ENCODE peak calls at places on chromosomes 3 and 15, in five cellular contexts. One of them, this sample, is unnamed. For H3K27me3, the result is how much of the 10 kb centered on the place peaks cover.

GRCh38 chr3:195876297-195877031 is 31.9 kb downstream of the TNK2 start:
- DNase-seq in GM23338: no peak
- DNase-seq in psoas muscle: peak
- DNase-seq in heart left ventricle: no peak
- DNase-seq in cardiac muscle cell: no peak
- DNase-seq in this sample: no peak

GRCh38 chr15:88382482-88382983 is 84.7 kb downstream of the MRPL46 start:
- DNase-seq in GM23338: no peak
- DNase-seq in psoas muscle: no peak
- DNase-seq in heart left ventricle: no peak
- DNase-seq in cardiac muscle cell: no peak
- DNase-seq in this sample: no peak

GRCh38 chr15:36415643-36416042 is 163.8 kb upstream of the CDIN1 start:
- DNase-seq in GM23338: no peak
- DNase-seq in psoas muscle: no peak
- DNase-seq in heart left ventricle: no peak
- DNase-seq in cardiac muscle cell: peak
- DNase-seq in this sample: no peak

GRCh38 chr3:155870945-155871745 is 695 bp downstream of the GMPS start:
- DNase-seq in GM23338: peak
- DNase-seq in psoas muscle: peak
- DNase-seq in heart left ventricle: peak
- DNase-seq in cardiac muscle cell: peak
- DNase-seq in this sample: peak

GRCh38 chr15:57610130-57610529 is 18.4 kb downstream of the MYZAP start:
- DNase-seq in GM23338: no peak
- DNase-seq in psoas muscle: peak
- DNase-seq in heart left ventricle: peak
- DNase-seq in cardiac muscle cell: peak
- DNase-seq in this sample: peak

GRCh38 chr3:61562810-61563613 is 1.6 kb downstream of the PTPRG start:
- DNase-seq in GM23338: peak
- DNase-seq in psoas muscle: peak
- DNase-seq in heart left ventricle: peak
- DNase-seq in cardiac muscle cell: peak
- DNase-seq in this sample: peak

GRCh38 chr3:119702530-119703527 is at the start of gene CFAP91:
- DNase-seq in GM23338: peak
- DNase-seq in psoas muscle: peak
- DNase-seq in heart left ventricle: peak
- DNase-seq in cardiac muscle cell: peak
- DNase-seq in this sample: peak

GRCh38 chr3:127819086-127819485 is 3.2 kb downstream of the MGLL start:
- DNase-seq in GM23338: no peak
- DNase-seq in psoas muscle: no peak
- DNase-seq in heart left ventricle: no peak
- DNase-seq in cardiac muscle cell: no peak
- DNase-seq in this sample: no peak

GRCh38 chr15:95684693-95685115 is 645.8 kb upstream of the NR2F2 start:
- DNase-seq in GM23338: no peak
- DNase-seq in psoas muscle: no peak
- DNase-seq in heart left ventricle: no peak
- DNase-seq in cardiac muscle cell: peak
- DNase-seq in this sample: no peak

GRCh38 chr3:100207886-100208285 is 52.9 kb upstream of the TBC1D23 start:
- DNase-seq in GM23338: no peak
- DNase-seq in psoas muscle: no peak
- DNase-seq in heart left ventricle: no peak
- DNase-seq in cardiac muscle cell: no peak
- DNase-seq in this sample: no peak

GRCh38 chr3:123651449-123652345 is 66.8 kb upstream of the HACD2 start:
- DNase-seq in GM23338: peak
- DNase-seq in psoas muscle: no peak
- DNase-seq in heart left ventricle: no peak
- DNase-seq in cardiac muscle cell: peak
- DNase-seq in this sample: no peak

GRCh38 chr3:125147491-125147820 is 65.1 kb downstream of the SLC12A8 start:
- DNase-seq in GM23338: no peak
- DNase-seq in psoas muscle: no peak
- DNase-seq in heart left ventricle: no peak
- DNase-seq in cardiac muscle cell: no peak
- DNase-seq in this sample: no peak

GRCh38 chr3:147393261-147393964 is 12.9 kb downstream of the ZIC4 start:
- DNase-seq in GM23338: peak
- DNase-seq in psoas muscle: peak
- DNase-seq in heart left ventricle: no peak
- DNase-seq in cardiac muscle cell: no peak
- DNase-seq in this sample: peak

GRCh38 chr15:38707802-38708671 is 143.4 kb upstream of the RASGRP1 start:
- DNase-seq in GM23338: peak
- DNase-seq in psoas muscle: no peak
- DNase-seq in heart left ventricle: no peak
- DNase-seq in cardiac muscle cell: peak
- DNase-seq in this sample: no peak

GRCh38 chr15:84821501-84822021 is 4.4 kb downstream of the ALPK3 start:
- DNase-seq in GM23338: no peak
- DNase-seq in psoas muscle: no peak
- DNase-seq in heart left ventricle: no peak
- DNase-seq in cardiac muscle cell: peak
- DNase-seq in this sample: peak

GRCh38 chr15:83170474-83171165 is 37.0 kb downstream of the HDGFL3 start:
- DNase-seq in GM23338: no peak
- DNase-seq in psoas muscle: no peak
- DNase-seq in heart left ventricle: no peak
- DNase-seq in cardiac muscle cell: no peak
- DNase-seq in this sample: no peak

GRCh38 chr3:138046955-138047354 is 37.0 kb downstream of the CLDN18 start:
- DNase-seq in GM23338: no peak
- DNase-seq in psoas muscle: no peak
- DNase-seq in heart left ventricle: no peak
- DNase-seq in cardiac muscle cell: no peak
- DNase-seq in this sample: no peak

GRCh38 chr3:97291901-97292300 is 472.7 kb upstream of the ARL6 start:
- DNase-seq in GM23338: no peak
- DNase-seq in psoas muscle: no peak
- DNase-seq in heart left ventricle: no peak
- DNase-seq in cardiac muscle cell: no peak
- DNase-seq in this sample: no peak

GRCh38 chr3:49217688-49218470 is 46.5 kb downstream of the KLHDC8B start:
- DNase-seq in GM23338: no peak
- DNase-seq in psoas muscle: no peak
- DNase-seq in heart left ventricle: peak
- DNase-seq in cardiac muscle cell: peak
- DNase-seq in this sample: peak

GRCh38 chr15:61749169-61749568 is 311.1 kb downstream of the VPS13C start:
- DNase-seq in GM23338: no peak
- DNase-seq in psoas muscle: no peak
- DNase-seq in heart left ventricle: no peak
- DNase-seq in cardiac muscle cell: no peak
- DNase-seq in this sample: no peak

GRCh38 chr15:36501063-36501678 is 78.3 kb upstream of the CDIN1 start:
- DNase-seq in GM23338: peak
- DNase-seq in psoas muscle: no peak
- DNase-seq in heart left ventricle: peak
- DNase-seq in cardiac muscle cell: peak
- DNase-seq in this sample: no peak

GRCh38 chr3:123342631-123343080 is 106.2 kb downstream of the ADCY5 start:
- DNase-seq in GM23338: no peak
- DNase-seq in psoas muscle: peak
- DNase-seq in heart left ventricle: no peak
- DNase-seq in cardiac muscle cell: no peak
- DNase-seq in this sample: no peak

GRCh38 chr3:4824948-4825325 is 154.3 kb upstream of the BHLHE40 start:
- DNase-seq in GM23338: no peak
- DNase-seq in psoas muscle: no peak
- DNase-seq in heart left ventricle: no peak
- DNase-seq in cardiac muscle cell: peak
- DNase-seq in this sample: no peak

GRCh38 chr3:107588217-107588616 is 65.5 kb downstream of the BBX start:
- DNase-seq in GM23338: no peak
- DNase-seq in psoas muscle: no peak
- DNase-seq in heart left ventricle: no peak
- DNase-seq in cardiac muscle cell: no peak
- DNase-seq in this sample: no peak

GRCh38 chr3:71554649-71555048 is 28.9 kb downstream of the FOXP1 start:
- DNase-seq in GM23338: no peak
- DNase-seq in psoas muscle: no peak
- DNase-seq in heart left ventricle: no peak
- DNase-seq in cardiac muscle cell: no peak
- DNase-seq in this sample: no peak

GRCh38 chr15:50127255-50127777 is 8.3 kb upstream of the ATP8B4 start:
- DNase-seq in GM23338: no peak
- DNase-seq in psoas muscle: no peak
- DNase-seq in heart left ventricle: no peak
- DNase-seq in cardiac muscle cell: no peak
- DNase-seq in this sample: no peak

GRCh38 chr15:76335851-76336253 is 721 bp upstream of the ISL2 start:
- DNase-seq in GM23338: peak
- DNase-seq in psoas muscle: no peak
- DNase-seq in heart left ventricle: no peak
- DNase-seq in cardiac muscle cell: no peak
- DNase-seq in this sample: no peak
- H3K27me3 ChIP-seq in GM23338: half or more
- H3K27me3 ChIP-seq in psoas muscle: half or more
- H3K27me3 ChIP-seq in heart left ventricle: half or more
- H3K27me3 ChIP-seq in cardiac muscle cell: half or more
- H3K27me3 ChIP-seq in this sample: under half

GRCh38 chr3:128997486-128997885 is 3.6 kb upstream of the CFAP92 start:
- DNase-seq in GM23338: no peak
- DNase-seq in psoas muscle: no peak
- DNase-seq in heart left ventricle: no peak
- DNase-seq in cardiac muscle cell: no peak
- DNase-seq in this sample: no peak
- H3K27me3 ChIP-seq in GM23338: half or more
- H3K27me3 ChIP-seq in psoas muscle: under half
- H3K27me3 ChIP-seq in heart left ventricle: under half
- H3K27me3 ChIP-seq in cardiac muscle cell: half or more
- H3K27me3 ChIP-seq in this sample: under half

DNA sequence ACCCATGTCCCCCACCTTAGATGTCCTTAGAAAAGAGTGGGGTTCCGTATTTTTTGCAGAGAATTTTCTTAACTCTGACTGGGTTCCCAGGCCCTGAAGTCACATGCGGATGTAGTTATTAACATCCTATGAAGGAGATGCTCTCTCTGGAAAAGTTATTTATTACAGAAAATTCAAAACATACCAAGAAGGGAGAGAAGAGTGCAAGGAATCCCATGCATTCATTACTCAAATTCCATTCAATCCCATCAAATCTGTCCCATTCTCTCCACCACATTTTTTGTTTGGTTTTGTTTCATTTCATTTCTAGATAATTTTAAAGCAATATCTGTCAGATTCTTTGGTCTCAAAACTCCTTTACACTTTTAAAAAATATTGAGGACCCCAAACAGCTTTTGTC is 34.3 kb upstream of the ANKRD34C start:
- DNase-seq in GM23338: no peak
- DNase-seq in psoas muscle: no peak
- DNase-seq in heart left ventricle: no peak
- DNase-seq in cardiac muscle cell: no peak
- DNase-seq in this sample: no peak
- H3K27me3 ChIP-seq in GM23338: under half
- H3K27me3 ChIP-seq in psoas muscle: under half
- H3K27me3 ChIP-seq in heart left ventricle: under half
- H3K27me3 ChIP-seq in cardiac muscle cell: under half
- H3K27me3 ChIP-seq in this sample: under half

GRCh38 chr3:80017369-80017768 is 249.6 kb upstream of the ROBO1 start:
- DNase-seq in GM23338: no peak
- DNase-seq in psoas muscle: no peak
- DNase-seq in heart left ventricle: no peak
- DNase-seq in cardiac muscle cell: no peak
- DNase-seq in this sample: no peak

GRCh38 chr3:80018375-80018774 is 250.6 kb upstream of the ROBO1 start:
- DNase-seq in GM23338: no peak
- DNase-seq in psoas muscle: no peak
- DNase-seq in heart left ventricle: no peak
- DNase-seq in cardiac muscle cell: no peak
- DNase-seq in this sample: no peak

DNA sequence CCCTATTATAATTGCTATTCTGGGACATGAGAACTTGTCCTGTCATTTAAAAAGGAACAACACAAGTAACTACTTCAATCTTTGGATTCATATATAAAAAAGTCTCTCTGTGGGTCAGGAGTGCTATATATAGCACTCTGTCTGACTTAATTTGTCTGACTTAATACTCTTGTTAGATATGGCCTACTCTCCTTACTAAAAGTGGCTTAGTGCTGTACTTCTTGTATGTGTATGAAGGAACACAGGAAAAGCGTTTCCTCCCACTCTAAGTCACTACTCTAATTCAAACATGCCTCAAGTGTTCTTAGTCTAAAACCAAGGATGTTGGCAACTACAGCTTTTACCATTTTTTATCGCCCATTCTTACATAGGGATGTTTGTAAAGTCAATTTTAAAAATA is 255.2 kb upstream of the ROBO1 start:
- DNase-seq in GM23338: no peak
- DNase-seq in psoas muscle: no peak
- DNase-seq in heart left ventricle: no peak
- DNase-seq in cardiac muscle cell: no peak
- DNase-seq in this sample: no peak
- H3K27me3 ChIP-seq in GM23338: under half
- H3K27me3 ChIP-seq in psoas muscle: under half
- H3K27me3 ChIP-seq in heart left ventricle: under half
- H3K27me3 ChIP-seq in cardiac muscle cell: under half
- H3K27me3 ChIP-seq in this sample: under half

DNA sequence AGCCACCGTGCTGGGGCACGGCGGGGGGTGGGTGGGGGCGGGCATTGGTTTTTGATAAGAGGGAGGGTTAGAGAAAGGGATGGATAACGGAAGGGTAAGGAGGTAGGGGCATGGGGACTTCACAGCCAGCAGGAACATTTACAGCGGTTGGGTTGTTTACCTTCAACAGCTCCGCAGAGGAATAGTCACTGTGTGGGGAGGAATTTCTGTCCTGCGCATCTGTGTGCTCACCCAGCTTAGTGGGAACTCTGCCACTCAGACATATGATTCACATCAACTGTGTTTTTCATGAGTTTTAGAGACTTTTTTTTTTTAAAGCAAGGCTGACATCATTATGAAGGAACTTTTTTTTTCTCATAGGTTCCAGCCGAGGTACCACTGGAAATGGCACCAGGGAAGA is 19.6 kb downstream of the CHRD start:
- DNase-seq in GM23338: peak
- DNase-seq in psoas muscle: no peak
- DNase-seq in heart left ventricle: no peak
- DNase-seq in cardiac muscle cell: peak
- DNase-seq in this sample: no peak
- H3K27me3 ChIP-seq in GM23338: under half
- H3K27me3 ChIP-seq in psoas muscle: under half
- H3K27me3 ChIP-seq in heart left ventricle: under half
- H3K27me3 ChIP-seq in cardiac muscle cell: under half
- H3K27me3 ChIP-seq in this sample: under half

GRCh38 chr3:35640736-35641135 is 1.4 kb downstream of the ARPP21 start:
- DNase-seq in GM23338: no peak
- DNase-seq in psoas muscle: no peak
- DNase-seq in heart left ventricle: no peak
- DNase-seq in cardiac muscle cell: no peak
- DNase-seq in this sample: no peak
- H3K27me3 ChIP-seq in GM23338: half or more
- H3K27me3 ChIP-seq in psoas muscle: under half
- H3K27me3 ChIP-seq in heart left ventricle: under half
- H3K27me3 ChIP-seq in cardiac muscle cell: half or more
- H3K27me3 ChIP-seq in this sample: under half